ENCODE peak calls at places on chromosomes 1 and 21, in nine cellular contexts. P, U, N, M, G, B, L, J and X are unnamed samples. For H3K27me3, the result is how much of the 10 kb centered on the place peaks cover.

GRCh38 chr1:22341791-22342605 is 109.7 kb upstream of the ZBTB40 start:
- DNase-seq in P (peak), U (no peak), N (peak), M (peak), G (peak), B (no peak), L (no peak), J (no peak), X (no peak)

GRCh38 chr1:33712176-33712575 is 151.7 kb upstream of the HMGB4 start:
- DNase-seq in P (no peak), U (no peak), N (no peak), M (no peak), G (peak), B (no peak), L (no peak), J (no peak), X (no peak)

GRCh38 chr1:199302554-199302953 is 663.7 kb downstream of the PTPRC start:
- DNase-seq in P (peak), U (no peak), N (no peak), M (no peak), G (peak), B (no peak), L (peak), J (no peak), X (no peak)

GRCh38 chr1:81812712-81813111 is 12.0 kb downstream of the ADGRL2 start:
- DNase-seq in P (peak), U (no peak), N (no peak), M (no peak), G (peak), B (no peak), L (no peak), J (no peak), X (no peak)

GRCh38 chr1:25197982-25198681 is 34.2 kb downstream of the SYF2 start:
- DNase-seq in P (no peak), U (no peak), N (peak), M (peak), G (peak), B (no peak), L (no peak), J (no peak), X (no peak)

GRCh38 chr1:151562661-151563060 is 22.6 kb downstream of the TUFT1 start:
- DNase-seq in P (no peak), U (no peak), N (no peak), M (no peak), G (no peak), B (no peak), L (no peak), J (no peak), X (no peak)

GRCh38 chr1:202671388-202671787 is 38.9 kb downstream of the SYT2 start:
- DNase-seq in P (no peak), U (no peak), N (peak), M (peak), G (peak), B (no peak), L (no peak), J (no peak), X (no peak)

GRCh38 chr1:158999301-159000069 is 10.2 kb upstream of the IFI16 start:
- DNase-seq in P (peak), U (no peak), N (peak), M (peak), G (peak), B (no peak), L (peak), J (peak), X (no peak)

GRCh38 chr1:70963374-70963773 is 84.2 kb downstream of the PTGER3 start:
- DNase-seq in P (no peak), U (no peak), N (no peak), M (no peak), G (no peak), B (no peak), L (no peak), J (no peak), X (no peak)

GRCh38 chr1:190957565-190957964 is 479.9 kb upstream of the BRINP3 start:
- DNase-seq in P (peak), U (no peak), N (no peak), M (no peak), G (no peak), B (no peak), L (no peak), J (no peak), X (no peak)

GRCh38 chr1:175673236-175674150 is 69.9 kb downstream of the TNR start:
- DNase-seq in P (no peak), U (peak), N (no peak), M (no peak), G (no peak), B (no peak), L (no peak), J (no peak), X (peak)

GRCh38 chr1:241161188-241161689 is 195.8 kb downstream of the RGS7 start:
- DNase-seq in P (no peak), U (no peak), N (no peak), M (no peak), G (no peak), B (no peak), L (no peak), J (no peak), X (no peak)

GRCh38 chr1:158003409-158003805 is 10.0 kb downstream of the KIRREL1 start:
- DNase-seq in P (peak), U (no peak), N (no peak), M (no peak), G (peak), B (no peak), L (no peak), J (no peak), X (no peak)

GRCh38 chr1:243286409-243287127 is 30.7 kb downstream of the SDCCAG8 start:
- DNase-seq in P (peak), U (no peak), N (no peak), M (no peak), G (peak), B (no peak), L (no peak), J (no peak), X (no peak)

GRCh38 chr1:17232759-17233661 is 15.9 kb upstream of the PADI3 start:
- DNase-seq in P (peak), U (no peak), N (peak), M (peak), G (peak), B (no peak), L (peak), J (no peak), X (no peak)

GRCh38 chr1:45353685-45354084 is 13.4 kb upstream of the MUTYH start:
- DNase-seq in P (no peak), U (no peak), N (no peak), M (no peak), G (no peak), B (no peak), L (no peak), J (no peak), X (no peak)

GRCh38 chr21:42026072-42026415 is 15.9 kb upstream of the ZBTB21 start:
- DNase-seq in P (peak), U (no peak), N (no peak), M (no peak), G (no peak), B (no peak), L (no peak), J (no peak), X (no peak)

GRCh38 chr1:202812176-202813026 is 1.6 kb downstream of the PCAT6 start:
- DNase-seq in P (no peak), U (no peak), N (peak), M (peak), G (peak), B (no peak), L (no peak), J (no peak), X (no peak)

GRCh38 chr1:119764220-119764619 is 4.5 kb downstream of the HMGCS2 start:
- DNase-seq in P (no peak), U (no peak), N (no peak), M (no peak), G (no peak), B (no peak), L (no peak), J (no peak), X (no peak)

GRCh38 chr1:119762953-119763352 is 5.8 kb downstream of the HMGCS2 start:
- DNase-seq in P (no peak), U (no peak), N (no peak), M (no peak), G (no peak), B (no peak), L (no peak), J (no peak), X (no peak)

GRCh38 chr1:119767486-119767885 is 1.2 kb downstream of the HMGCS2 start:
- DNase-seq in P (no peak), U (no peak), N (no peak), M (no peak), G (peak), B (no peak), L (no peak), J (no peak), X (no peak)

GRCh38 chr1:119768778-119769177 is at the start of gene HMGCS2:
- DNase-seq in P (no peak), U (no peak), N (peak), M (peak), G (no peak), B (no peak), L (no peak), J (no peak), X (no peak)

DNA sequence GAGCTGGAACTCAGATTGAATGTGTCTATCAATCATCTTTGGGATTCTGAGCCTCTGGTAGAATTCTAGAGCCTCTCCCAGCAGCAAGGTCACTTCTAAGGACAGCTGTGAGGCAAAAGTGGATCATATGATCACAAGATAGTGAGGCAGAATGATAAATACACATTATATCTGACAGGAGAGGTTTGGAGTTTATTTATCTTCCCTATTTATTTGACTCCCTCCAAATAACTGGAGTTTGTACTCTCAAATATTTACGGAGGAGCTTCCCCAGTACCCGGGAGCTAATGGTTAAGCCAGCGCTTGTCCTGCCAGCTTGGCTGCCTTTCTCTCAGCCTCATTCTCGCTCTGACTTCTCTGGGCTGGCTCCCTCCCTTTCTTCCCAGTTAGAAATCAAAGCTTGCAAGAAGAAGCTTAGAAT is 2.3 kb downstream of the HMGCS2 start:
- DNase-seq in P (no peak), U (no peak), N (peak), M (no peak), G (peak), B (no peak), L (no peak), J (no peak), X (no peak)
- H3K4me3 ChIP-seq in P (no peak), U (no peak), N (peak), M (no peak), G (no peak), B (no peak), L (no peak), J (peak), X (no peak)

GRCh38 chr1:162029205-162029604 is 5.5 kb upstream of the OLFML2B start:
- DNase-seq in P (no peak), U (no peak), N (no peak), M (no peak), G (no peak), B (no peak), L (no peak), J (no peak), X (no peak)
- H3K27me3 ChIP-seq in P (under half), U (under half), N (under half), M (under half), G (under half), B (under half), L (under half), J (under half), X (under half)

DNA sequence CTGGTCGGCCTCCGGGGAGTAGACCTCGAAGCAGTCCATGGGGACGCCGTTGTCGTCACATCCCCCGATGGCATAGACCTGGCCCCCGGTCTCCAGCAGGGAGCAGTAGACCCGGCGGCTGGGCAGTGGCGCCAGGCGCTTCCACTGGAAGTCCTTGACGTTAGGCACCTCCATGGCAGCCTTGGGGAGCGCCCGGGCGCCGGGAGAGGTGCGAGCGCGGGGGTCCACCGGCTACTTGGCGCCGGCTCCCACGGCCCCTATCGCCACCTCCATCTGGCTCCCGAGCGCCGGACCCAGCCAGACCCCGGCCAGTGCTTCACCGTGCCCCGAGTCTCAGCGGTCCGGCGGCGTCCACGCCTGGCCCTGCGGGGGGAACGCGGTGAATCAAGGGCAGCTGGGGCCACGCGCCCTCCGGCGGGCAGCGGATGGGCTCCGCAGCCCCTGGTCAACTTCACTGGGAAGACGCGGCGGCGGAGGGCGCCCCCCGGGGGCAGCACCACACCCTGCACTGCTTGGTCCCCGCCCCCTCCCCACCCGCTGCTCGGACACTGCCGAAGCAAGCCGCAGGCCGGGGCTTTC is 13.2 kb downstream of the KLHDC8A start:
- DNase-seq in P (no peak), U (no peak), N (no peak), M (no peak), G (peak), B (no peak), L (no peak), J (no peak), X (no peak)
- H3K4me3 ChIP-seq in P (no peak), U (no peak), N (peak), M (no peak), G (peak), B (no peak), L (peak), J (peak), X (no peak)

GRCh38 chr21:35635994-35636393 is 424.3 kb downstream of the SETD4 start:
- DNase-seq in P (no peak), U (no peak), N (no peak), M (no peak), G (peak), B (no peak), L (no peak), J (no peak), X (no peak)
- H3K27me3 ChIP-seq in P (under half), U (under half), N (under half), M (under half), G (under half), B (under half), L (under half), J (under half), X (under half)

GRCh38 chr1:47995306-47996050 is 1.7 kb downstream of the TRABD2B start:
- DNase-seq in P (no peak), U (no peak), N (no peak), M (no peak), G (no peak), B (no peak), L (no peak), J (no peak), X (no peak)
- H3K4me3 ChIP-seq in P (no peak), U (no peak), N (no peak), M (no peak), G (no peak), B (no peak), L (no peak), J (peak), X (no peak)

GRCh38 chr1:204987689-204988088 is 55.3 kb upstream of the CNTN2 start:
- DNase-seq in P (no peak), U (no peak), N (no peak), M (no peak), G (no peak), B (no peak), L (no peak), J (no peak), X (no peak)

GRCh38 chr1:204990059-204990664 is 52.9 kb upstream of the CNTN2 start:
- DNase-seq in P (no peak), U (no peak), N (no peak), M (no peak), G (no peak), B (no peak), L (peak), J (no peak), X (no peak)

GRCh38 chr1:204986181-204986580 is 56.8 kb upstream of the CNTN2 start:
- DNase-seq in P (no peak), U (no peak), N (no peak), M (no peak), G (no peak), B (no peak), L (no peak), J (no peak), X (no peak)

GRCh38 chr1:204989266-204990058 is 53.5 kb upstream of the CNTN2 start:
- DNase-seq in P (peak), U (no peak), N (peak), M (peak), G (peak), B (peak), L (peak), J (peak), X (peak)

DNA sequence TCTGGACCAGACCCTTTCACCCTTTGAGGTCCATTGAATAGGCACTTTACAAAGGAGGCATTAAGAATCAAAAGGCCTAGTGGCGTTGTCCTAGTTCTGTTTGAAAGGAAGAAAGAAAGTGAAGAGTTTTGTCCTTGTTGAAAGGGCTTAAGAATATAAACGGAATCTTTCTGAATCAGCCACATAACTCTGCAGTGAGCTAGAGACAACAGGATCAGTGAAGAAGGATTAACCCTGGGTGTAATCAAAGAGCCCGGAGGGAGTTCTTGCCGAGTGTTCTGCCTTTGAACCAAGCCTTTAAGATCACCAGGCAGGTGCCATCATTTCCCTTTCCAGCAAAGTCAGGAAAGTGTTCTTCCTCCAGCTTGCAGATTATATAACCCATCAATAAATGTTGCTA is 54.8 kb upstream of the CNTN2 start:
- DNase-seq in P (no peak), U (no peak), N (no peak), M (no peak), G (no peak), B (no peak), L (no peak), J (no peak), X (no peak)
- H3K27me3 ChIP-seq in P (half or more), U (under half), N (under half), M (under half), G (under half), B (under half), L (under half), J (under half), X (under half)

DNA sequence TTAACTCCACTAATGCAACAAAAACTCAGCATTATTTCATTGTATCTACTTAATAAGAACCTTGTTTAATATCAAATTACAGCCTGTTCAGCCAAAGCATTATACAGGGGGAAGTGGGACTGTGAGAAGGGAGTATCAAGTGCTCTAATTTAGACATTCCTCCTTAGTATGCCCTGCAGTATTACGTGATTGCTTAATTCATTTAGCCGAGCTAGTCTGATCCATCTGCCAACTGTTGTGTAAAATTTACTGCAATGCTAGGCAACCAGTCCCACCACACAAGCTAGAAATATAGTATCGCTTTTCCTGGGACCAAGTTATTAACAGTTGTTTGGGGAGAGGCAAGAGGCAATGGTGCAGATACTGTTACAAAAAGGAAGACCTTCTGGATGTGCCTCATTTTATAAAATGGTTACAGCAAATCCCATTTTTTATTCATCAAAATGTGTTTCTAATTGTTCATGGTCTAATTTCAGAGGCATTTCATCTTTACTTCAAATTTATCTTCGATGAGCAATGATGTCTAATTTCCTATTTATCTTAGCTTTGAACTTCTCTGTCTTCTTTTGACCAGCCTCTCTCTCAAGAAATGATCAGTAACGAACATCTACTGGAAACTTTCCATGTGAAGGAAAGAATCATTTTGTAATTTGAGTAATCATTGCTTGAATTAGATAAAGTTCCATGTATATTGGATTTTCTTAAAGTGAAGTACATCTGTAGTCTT is 283.3 kb downstream of the DUSP10 start:
- DNase-seq in P (peak), U (no peak), N (no peak), M (no peak), G (peak), B (no peak), L (no peak), J (no peak), X (no peak)
- H3K4me3 ChIP-seq in P (no peak), U (no peak), N (no peak), M (no peak), G (peak), B (no peak), L (no peak), J (no peak), X (no peak)

GRCh38 chr1:228061411-228062084 is 21.0 kb upstream of the ARF1 start:
- DNase-seq in P (no peak), U (no peak), N (no peak), M (no peak), G (no peak), B (no peak), L (no peak), J (no peak), X (no peak)
- H3K27me3 ChIP-seq in P (under half), U (under half), N (under half), M (half or more), G (under half), B (under half), L (under half), J (half or more), X (under half)

DNA sequence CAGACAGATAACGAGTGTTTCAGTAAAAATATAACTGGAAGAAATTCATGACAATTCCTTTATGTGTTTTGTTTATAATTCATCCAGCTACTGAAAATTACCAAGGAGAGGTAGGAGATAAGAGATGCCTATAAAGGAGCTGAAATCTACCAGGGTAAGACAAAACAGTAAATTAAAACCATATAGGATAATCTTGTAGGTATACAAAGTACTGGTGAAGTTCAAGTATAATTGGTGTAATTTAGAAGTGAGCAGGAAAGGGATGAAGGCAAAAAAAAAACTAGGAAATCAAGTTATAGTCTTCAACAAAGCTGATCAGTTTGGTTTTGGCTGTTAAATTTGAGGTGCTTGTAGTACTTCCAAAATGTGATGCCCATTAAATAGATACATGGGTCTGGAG is 1.2 kb upstream of the WARS2 start:
- DNase-seq in P (no peak), U (no peak), N (no peak), M (no peak), G (no peak), B (no peak), L (no peak), J (no peak), X (no peak)
- H3K4me3 ChIP-seq in P (no peak), U (peak), N (no peak), M (no peak), G (peak), B (peak), L (no peak), J (peak), X (no peak)

GRCh38 chr21:45963225-45963555 is 18.4 kb upstream of the COL6A1 start:
- DNase-seq in P (peak), U (no peak), N (no peak), M (no peak), G (peak), B (no peak), L (no peak), J (no peak), X (no peak)
- H3K27me3 ChIP-seq in P (under half), U (under half), N (under half), M (under half), G (under half), B (under half), L (under half), J (under half), X (under half)